ENCODE peak calls at places on chromosomes 5 and 9, in seven cellular contexts. H, D, J, I, Y, V and Q are unnamed samples.

GRCh38 chr5:96175090-96175489 is 213.4 kb upstream of the ELL2 start:
- DNase-seq in H (no peak), D (no peak), J (no peak), I (no peak), Y (no peak), V (peak; percentile 33), Q (no peak)

GRCh38 chr9:100064872-100065581 is 33.8 kb downstream of the ERP44 start:
- DNase-seq in H (no peak), D (no peak), J (no peak), I (no peak), Y (no peak), V (no peak), Q (no peak)

GRCh38 chr5:75536694-75537360 is 25.1 kb downstream of the POLK start:
- DNase-seq in H (peak; percentile 31), D (no peak), J (no peak), I (no peak), Y (no peak), V (no peak), Q (peak; percentile 80)

GRCh38 chr9:35029852-35030251 is 40.3 kb downstream of the DNAJB5 start:
- DNase-seq in H (peak; percentile 39), D (no peak), J (no peak), I (no peak), Y (no peak), V (no peak), Q (no peak)

GRCh38 chr9:137312852-137313325 is 10.8 kb upstream of the NRARP start:
- DNase-seq in H (no peak), D (no peak), J (peak; percentile 1), I (peak; percentile 41), Y (no peak), V (no peak), Q (peak; percentile 68)

GRCh38 chr5:143405063-143405746 is 1.7 kb upstream of the NR3C1 start:
- DNase-seq in H (peak; percentile 93), D (peak; percentile 92), J (peak; percentile 89), I (peak; percentile 94), Y (peak; percentile 83), V (no peak), Q (peak; percentile 97)

GRCh38 chr5:141363952-141364660 is at the start of gene PCDHGA5:
- DNase-seq in H (peak; percentile 24), D (no peak), J (no peak), I (no peak), Y (no peak), V (no peak), Q (no peak)

GRCh38 chr9:114720296-114720695 is 38.3 kb upstream of the TEX48 start:
- DNase-seq in H (no peak), D (no peak), J (no peak), I (no peak), Y (no peak), V (no peak), Q (no peak)

GRCh38 chr9:71931166-71931565 is 19.7 kb downstream of the C9orf85 start:
- DNase-seq in H (no peak), D (no peak), J (no peak), I (no peak), Y (no peak), V (no peak), Q (no peak)

GRCh38 chr9:129703667-129704355 is 38.4 kb downstream of the PRRX2 start:
- DNase-seq in H (no peak), D (no peak), J (no peak), I (no peak), Y (peak; percentile 49), V (no peak), Q (no peak)

GRCh38 chr5:32029291-32029690 is 144.8 kb downstream of the GOLPH3 start:
- DNase-seq in H (no peak), D (no peak), J (no peak), I (no peak), Y (no peak), V (no peak), Q (peak; percentile 25)

GRCh38 chr5:50945139-50945538 is 278.7 kb downstream of the PARP8 start:
- DNase-seq in H (no peak), D (no peak), J (no peak), I (no peak), Y (no peak), V (no peak), Q (no peak)

GRCh38 chr5:162474239-162474638 is 406.7 kb downstream of the GABRG2 start:
- DNase-seq in H (no peak), D (no peak), J (no peak), I (no peak), Y (no peak), V (no peak), Q (no peak)

GRCh38 chr5:179346875-179347274 is 1.6 kb upstream of the ADAMTS2 start:
- DNase-seq in H (no peak), D (no peak), J (no peak), I (no peak), Y (no peak), V (no peak), Q (peak; percentile 41)
- H3K27me3 ChIP-seq in H (peaks cover 19% of the 10 kb centered on the region), D (no peaks in the 10 kb centered on the region), J (peaks cover 86% of the 10 kb centered on the region), I (no peaks in the 10 kb centered on the region), Y (peaks cover 14% of the 10 kb centered on the region), V (no peaks in the 10 kb centered on the region), Q (peaks cover 23% of the 10 kb centered on the region)

GRCh38 chr9:126316085-126316655 is 10.5 kb upstream of the MVB12B start:
- DNase-seq in H (no peak), D (no peak), J (no peak), I (no peak), Y (no peak), V (no peak), Q (no peak)
- H3K4me1 ChIP-seq in H (no peaks in the 10 kb centered on the region), D (no peaks in the 10 kb centered on the region), J (peaks cover 17% of the 10 kb centered on the region), I (no peaks in the 10 kb centered on the region), Y (no peaks in the 10 kb centered on the region), V (no peaks in the 10 kb centered on the region), Q (peaks cover 5% of the 10 kb centered on the region)

GRCh38 chr5:58403822-58404433 is 56.0 kb downstream of the PLK2 start:
- DNase-seq in H (no peak), D (no peak), J (no peak), I (no peak), Y (no peak), V (no peak), Q (no peak)
- H3K27ac ChIP-seq in H (no peak overlapping the region), D (no peak overlapping the region), J (no peak overlapping the region), I (no peak overlapping the region), Y (no peak overlapping the region), V (no peak overlapping the region), Q (no peak overlapping the region)

GRCh38 chr5:6505779-6506557 is 57.3 kb downstream of the UBE2QL1 start:
- DNase-seq in H (no peak), D (no peak), J (no peak), I (no peak), Y (no peak), V (no peak), Q (no peak)

GRCh38 chr5:6505415-6505763 is 56.7 kb downstream of the UBE2QL1 start:
- DNase-seq in H (no peak), D (no peak), J (no peak), I (no peak), Y (no peak), V (no peak), Q (no peak)

GRCh38 chr5:6504677-6505414 is 56.2 kb downstream of the UBE2QL1 start:
- DNase-seq in H (no peak), D (no peak), J (no peak), I (no peak), Y (no peak), V (no peak), Q (no peak)

GRCh38 chr5:6508931-6509330 is 60.3 kb downstream of the UBE2QL1 start:
- DNase-seq in H (peak; percentile 51), D (no peak), J (no peak), I (no peak), Y (no peak), V (no peak), Q (no peak)

DNA sequence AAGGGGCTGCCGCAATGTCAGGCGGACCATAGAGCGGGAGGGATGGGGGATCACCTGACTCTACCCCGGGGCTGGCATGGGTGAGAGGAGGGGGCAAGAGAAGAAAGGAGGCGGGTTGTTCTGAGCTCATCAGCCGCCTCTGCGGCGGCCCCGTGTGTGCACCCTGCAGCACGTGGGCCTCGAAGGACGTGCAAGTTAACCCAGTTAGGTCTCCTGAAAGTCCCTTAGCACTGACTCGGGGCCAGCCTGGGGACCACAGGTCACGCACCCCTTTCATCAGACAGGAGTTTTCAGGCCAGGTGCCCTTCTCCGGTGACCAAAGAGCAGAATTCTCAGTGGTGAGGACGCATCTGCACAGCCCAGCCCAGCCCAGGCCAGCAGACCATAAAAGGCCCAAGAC is 58.0 kb downstream of the UBE2QL1 start:
- DNase-seq in H (no peak), D (no peak), J (no peak), I (no peak), Y (no peak), V (no peak), Q (no peak)
- H3K27me3 ChIP-seq in H (no peaks in the 10 kb centered on the region), D (no peaks in the 10 kb centered on the region), J (no peaks in the 10 kb centered on the region), I (no peaks in the 10 kb centered on the region), Y (no peaks in the 10 kb centered on the region), V (peaks cover 16% of the 10 kb centered on the region), Q (no peaks in the 10 kb centered on the region)

GRCh38 chr5:1319436-1320343 is 24.8 kb upstream of the TERT start:
- DNase-seq in H (no peak), D (no peak), J (no peak), I (peak; percentile 34), Y (no peak), V (no peak), Q (peak; percentile 71)
- H3K4me1 ChIP-seq in H (peaks cover 5% of the 10 kb centered on the region), D (no peaks in the 10 kb centered on the region), J (peaks cover 12% of the 10 kb centered on the region), I (peaks cover 23% of the 10 kb centered on the region), Y (peaks cover 17% of the 10 kb centered on the region), V (peaks cover 16% of the 10 kb centered on the region), Q (peaks cover 27% of the 10 kb centered on the region)

DNA sequence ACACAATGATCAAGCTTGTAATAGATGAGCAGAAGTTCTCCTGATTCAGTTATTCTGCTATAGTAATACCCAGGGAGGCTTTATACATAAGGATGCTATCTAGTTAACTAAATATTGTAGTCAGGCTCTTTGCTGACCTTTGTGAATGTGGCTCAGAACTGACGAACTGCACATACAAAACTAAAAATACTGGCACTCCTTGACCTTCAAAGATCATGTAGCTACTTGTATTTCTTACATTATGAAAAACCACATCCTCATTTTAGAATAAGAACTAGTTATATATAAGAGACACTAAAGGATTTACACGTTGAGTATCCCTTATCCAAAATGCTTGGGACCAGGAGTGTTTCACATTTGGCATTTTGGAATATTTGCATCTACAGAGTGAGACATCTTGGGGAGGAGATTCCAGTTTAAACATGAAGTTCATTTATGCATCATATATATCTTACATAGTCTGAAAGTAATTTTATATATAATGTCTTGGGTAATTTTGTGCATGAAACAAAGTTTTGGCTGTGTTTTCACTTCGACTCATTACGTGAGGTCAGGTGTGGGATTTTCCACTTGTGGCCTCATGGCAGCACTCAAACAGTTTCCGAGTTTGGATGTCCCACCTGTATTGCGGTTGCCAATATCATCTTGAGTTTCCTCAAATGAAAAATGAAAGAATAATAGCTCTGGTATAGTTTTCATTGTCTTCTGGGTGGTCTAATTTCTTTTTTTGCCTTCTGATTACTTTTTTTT is 58.4 kb upstream of the FBXL7 start:
- DNase-seq in H (no peak), D (no peak), J (no peak), I (no peak), Y (no peak), V (no peak), Q (no peak)
- H3K27ac ChIP-seq in H (no peak overlapping the region), D (no peak overlapping the region), J (no peak overlapping the region), I (no peak overlapping the region), Y (no peak overlapping the region), V (no peak overlapping the region), Q (no peak overlapping the region)